ENCODE peak calls at places on chromosomes 13 and 19, in five cellular contexts. One of them, this sample, is unnamed.

GRCh38 chr19:19338082-19338481 is 17.5 kb downstream of the MAU2 start:
- DNase-seq in RKO: no peak
- DNase-seq in erythroblast: no peak
- DNase-seq in stimulated activated CD4-positive, alpha-beta T cell treated with anti-CD3 and anti-CD28 coated beads, TNF-alpha, amount 100 ng/mL, for 4 hours: no peak
- DNase-seq in astrocyte of the hippocampus: peak
- DNase-seq in this sample: no peak

GRCh38 chr13:50910483-50910805 is 853 bp downstream of the RNASEH2B start:
- DNase-seq in astrocyte of the hippocampus: peak
- DNase-seq in erythroblast: peak
- DNase-seq in RKO: peak
- DNase-seq in stimulated activated CD4-positive, alpha-beta T cell treated with anti-CD3 and anti-CD28 coated beads, TNF-alpha, amount 100 ng/mL, for 4 hours: no peak
- DNase-seq in this sample: no peak

GRCh38 chr13:76023644-76024043 is 387.5 kb downstream of the LMO7 start:
- DNase-seq in astrocyte of the hippocampus: no peak
- DNase-seq in stimulated activated CD4-positive, alpha-beta T cell treated with anti-CD3 and anti-CD28 coated beads, TNF-alpha, amount 100 ng/mL, for 4 hours: no peak
- DNase-seq in RKO: no peak
- DNase-seq in erythroblast: no peak
- DNase-seq in this sample: no peak

GRCh38 chr19:19474950-19475781 is 40.2 kb downstream of the TSSK6 start:
- DNase-seq in erythroblast: no peak
- DNase-seq in astrocyte of the hippocampus: no peak
- DNase-seq in RKO: no peak
- DNase-seq in stimulated activated CD4-positive, alpha-beta T cell treated with anti-CD3 and anti-CD28 coated beads, TNF-alpha, amount 100 ng/mL, for 4 hours: no peak
- DNase-seq in this sample: no peak

GRCh38 chr13:47650221-47650620 is 350.9 kb downstream of the SUCLA2 start:
- DNase-seq in astrocyte of the hippocampus: no peak
- DNase-seq in stimulated activated CD4-positive, alpha-beta T cell treated with anti-CD3 and anti-CD28 coated beads, TNF-alpha, amount 100 ng/mL, for 4 hours: no peak
- DNase-seq in erythroblast: no peak
- DNase-seq in RKO: no peak
- DNase-seq in this sample: no peak

GRCh38 chr19:40217921-40218890 is at the start of gene TTC9B:
- DNase-seq in RKO: no peak
- DNase-seq in erythroblast: peak
- DNase-seq in astrocyte of the hippocampus: peak
- DNase-seq in stimulated activated CD4-positive, alpha-beta T cell treated with anti-CD3 and anti-CD28 coated beads, TNF-alpha, amount 100 ng/mL, for 4 hours: no peak
- DNase-seq in this sample: no peak

GRCh38 chr13:26539738-26540292 is 17.7 kb upstream of the WASF3 start:
- DNase-seq in RKO: no peak
- DNase-seq in stimulated activated CD4-positive, alpha-beta T cell treated with anti-CD3 and anti-CD28 coated beads, TNF-alpha, amount 100 ng/mL, for 4 hours: no peak
- DNase-seq in erythroblast: no peak
- DNase-seq in astrocyte of the hippocampus: no peak
- DNase-seq in this sample: no peak

GRCh38 chr19:30123109-30123508 is 181.1 kb downstream of the URI1 start:
- DNase-seq in astrocyte of the hippocampus: no peak
- DNase-seq in stimulated activated CD4-positive, alpha-beta T cell treated with anti-CD3 and anti-CD28 coated beads, TNF-alpha, amount 100 ng/mL, for 4 hours: no peak
- DNase-seq in erythroblast: no peak
- DNase-seq in RKO: no peak
- DNase-seq in this sample: no peak

GRCh38 chr13:26497991-26498423 is 59.5 kb upstream of the WASF3 start:
- DNase-seq in RKO: no peak
- DNase-seq in astrocyte of the hippocampus: peak
- DNase-seq in erythroblast: no peak
- DNase-seq in stimulated activated CD4-positive, alpha-beta T cell treated with anti-CD3 and anti-CD28 coated beads, TNF-alpha, amount 100 ng/mL, for 4 hours: no peak
- DNase-seq in this sample: no peak

GRCh38 chr13:95784161-95784880 is 107.4 kb downstream of the DNAJC3 start:
- DNase-seq in stimulated activated CD4-positive, alpha-beta T cell treated with anti-CD3 and anti-CD28 coated beads, TNF-alpha, amount 100 ng/mL, for 4 hours: no peak
- DNase-seq in RKO: peak
- DNase-seq in erythroblast: no peak
- DNase-seq in astrocyte of the hippocampus: peak
- DNase-seq in this sample: no peak

GRCh38 chr13:43489168-43489730 is 297.5 kb downstream of the ENOX1 start:
- DNase-seq in stimulated activated CD4-positive, alpha-beta T cell treated with anti-CD3 and anti-CD28 coated beads, TNF-alpha, amount 100 ng/mL, for 4 hours: no peak
- DNase-seq in astrocyte of the hippocampus: no peak
- DNase-seq in RKO: no peak
- DNase-seq in erythroblast: no peak
- DNase-seq in this sample: no peak

GRCh38 chr19:1189419-1189818 is 15.4 kb upstream of the SBNO2 start:
- DNase-seq in stimulated activated CD4-positive, alpha-beta T cell treated with anti-CD3 and anti-CD28 coated beads, TNF-alpha, amount 100 ng/mL, for 4 hours: peak
- DNase-seq in RKO: no peak
- DNase-seq in astrocyte of the hippocampus: peak
- DNase-seq in erythroblast: no peak
- DNase-seq in this sample: no peak

GRCh38 chr13:30097089-30097488 is 210.3 kb downstream of the KATNAL1 start:
- DNase-seq in RKO: no peak
- DNase-seq in stimulated activated CD4-positive, alpha-beta T cell treated with anti-CD3 and anti-CD28 coated beads, TNF-alpha, amount 100 ng/mL, for 4 hours: no peak
- DNase-seq in erythroblast: no peak
- DNase-seq in astrocyte of the hippocampus: no peak
- DNase-seq in this sample: no peak

GRCh38 chr13:28761586-28761985 is 42.8 kb upstream of the SLC46A3 start:
- DNase-seq in astrocyte of the hippocampus: no peak
- DNase-seq in RKO: no peak
- DNase-seq in erythroblast: no peak
- DNase-seq in stimulated activated CD4-positive, alpha-beta T cell treated with anti-CD3 and anti-CD28 coated beads, TNF-alpha, amount 100 ng/mL, for 4 hours: no peak
- DNase-seq in this sample: no peak

GRCh38 chr19:56507446-56508281 is at the start of gene ZNF471:
- DNase-seq in RKO: no peak
- DNase-seq in stimulated activated CD4-positive, alpha-beta T cell treated with anti-CD3 and anti-CD28 coated beads, TNF-alpha, amount 100 ng/mL, for 4 hours: peak
- DNase-seq in astrocyte of the hippocampus: peak
- DNase-seq in erythroblast: peak
- DNase-seq in this sample: no peak

GRCh38 chr13:21001471-21001870 is 59.9 kb downstream of the LATS2 start:
- DNase-seq in stimulated activated CD4-positive, alpha-beta T cell treated with anti-CD3 and anti-CD28 coated beads, TNF-alpha, amount 100 ng/mL, for 4 hours: no peak
- DNase-seq in erythroblast: no peak
- DNase-seq in RKO: no peak
- DNase-seq in astrocyte of the hippocampus: no peak
- DNase-seq in this sample: no peak

GRCh38 chr13:49238621-49239020 is 9.1 kb upstream of the CDADC1 start:
- DNase-seq in erythroblast: no peak
- DNase-seq in astrocyte of the hippocampus: no peak
- DNase-seq in RKO: no peak
- DNase-seq in stimulated activated CD4-positive, alpha-beta T cell treated with anti-CD3 and anti-CD28 coated beads, TNF-alpha, amount 100 ng/mL, for 4 hours: no peak
- DNase-seq in this sample: no peak

GRCh38 chr13:31436478-31436877 is 236.7 kb downstream of the B3GLCT start:
- DNase-seq in stimulated activated CD4-positive, alpha-beta T cell treated with anti-CD3 and anti-CD28 coated beads, TNF-alpha, amount 100 ng/mL, for 4 hours: no peak
- DNase-seq in astrocyte of the hippocampus: peak
- DNase-seq in RKO: no peak
- DNase-seq in erythroblast: no peak
- DNase-seq in this sample: no peak

GRCh38 chr13:92461402-92461801 is 765.2 kb upstream of the GPC6 start:
- DNase-seq in erythroblast: no peak
- DNase-seq in stimulated activated CD4-positive, alpha-beta T cell treated with anti-CD3 and anti-CD28 coated beads, TNF-alpha, amount 100 ng/mL, for 4 hours: no peak
- DNase-seq in astrocyte of the hippocampus: no peak
- DNase-seq in RKO: no peak
- DNase-seq in this sample: no peak

GRCh38 chr19:19021115-19021514 is 12.2 kb downstream of the SUGP2 start:
- DNase-seq in astrocyte of the hippocampus: peak
- DNase-seq in erythroblast: no peak
- DNase-seq in stimulated activated CD4-positive, alpha-beta T cell treated with anti-CD3 and anti-CD28 coated beads, TNF-alpha, amount 100 ng/mL, for 4 hours: no peak
- DNase-seq in RKO: peak
- DNase-seq in this sample: no peak

GRCh38 chr13:48831248-48831647 is 144.5 kb upstream of the FNDC3A start:
- DNase-seq in stimulated activated CD4-positive, alpha-beta T cell treated with anti-CD3 and anti-CD28 coated beads, TNF-alpha, amount 100 ng/mL, for 4 hours: no peak
- DNase-seq in erythroblast: no peak
- DNase-seq in RKO: no peak
- DNase-seq in astrocyte of the hippocampus: no peak
- DNase-seq in this sample: no peak

GRCh38 chr19:18869231-18869575 is 26.8 kb downstream of the CERS1 start:
- DNase-seq in stimulated activated CD4-positive, alpha-beta T cell treated with anti-CD3 and anti-CD28 coated beads, TNF-alpha, amount 100 ng/mL, for 4 hours: no peak
- DNase-seq in erythroblast: no peak
- DNase-seq in RKO: no peak
- DNase-seq in astrocyte of the hippocampus: no peak
- DNase-seq in this sample: no peak

GRCh38 chr13:49373699-49374098 is 70.2 kb downstream of the CAB39L start:
- DNase-seq in stimulated activated CD4-positive, alpha-beta T cell treated with anti-CD3 and anti-CD28 coated beads, TNF-alpha, amount 100 ng/mL, for 4 hours: no peak
- DNase-seq in astrocyte of the hippocampus: no peak
- DNase-seq in erythroblast: no peak
- DNase-seq in RKO: no peak
- DNase-seq in this sample: no peak

GRCh38 chr19:38388310-38389100 is at the start of gene SPRED3:
- DNase-seq in stimulated activated CD4-positive, alpha-beta T cell treated with anti-CD3 and anti-CD28 coated beads, TNF-alpha, amount 100 ng/mL, for 4 hours: no peak
- DNase-seq in astrocyte of the hippocampus: no peak
- DNase-seq in RKO: peak
- DNase-seq in erythroblast: no peak
- DNase-seq in this sample: no peak

GRCh38 chr13:101785858-101786257 is 333.4 kb downstream of the ITGBL1 start:
- DNase-seq in astrocyte of the hippocampus: peak
- DNase-seq in stimulated activated CD4-positive, alpha-beta T cell treated with anti-CD3 and anti-CD28 coated beads, TNF-alpha, amount 100 ng/mL, for 4 hours: no peak
- DNase-seq in RKO: peak
- DNase-seq in erythroblast: peak
- DNase-seq in this sample: no peak

This sample was measured in GM12892.